ENCODE peak calls at places on chromosomes 4 and X, in four cellular contexts. One of them, this sample, is unnamed. For H3K79me2, the result is how much of the 10 kb centered on the place peaks cover.

GRCh38 chr4:128159967-128160366 is 98.9 kb downstream of the LARP1B start:
- DNase-seq in HepG2: no peak
- DNase-seq in K562: no peak
- DNase-seq in H1: no peak
- DNase-seq in this sample: peak

GRCh38 chr4:146124023-146124680 is 51.4 kb upstream of the LSM6 start:
- DNase-seq in HepG2: no peak
- DNase-seq in K562: no peak
- DNase-seq in H1: peak
- DNase-seq in this sample: no peak

GRCh38 chr4:40721730-40722171 is 28.0 kb upstream of the NSUN7 start:
- DNase-seq in HepG2: peak
- DNase-seq in K562: no peak
- DNase-seq in H1: no peak
- DNase-seq in this sample: no peak

GRCh38 chrX:18574591-18574990 is 97.3 kb downstream of the RS1 start:
- DNase-seq in HepG2: no peak
- DNase-seq in K562: no peak
- DNase-seq in H1: no peak
- DNase-seq in this sample: peak

GRCh38 chrX:5870238-5870637 is 358.4 kb downstream of the NLGN4X start:
- DNase-seq in HepG2: no peak
- DNase-seq in K562: no peak
- DNase-seq in H1: no peak
- DNase-seq in this sample: no peak

GRCh38 chr4:181939199-181939945 is 303.8 kb upstream of the TENM3 start:
- DNase-seq in HepG2: no peak
- DNase-seq in K562: no peak
- DNase-seq in H1: no peak
- DNase-seq in this sample: no peak

GRCh38 chr4:111602848-111603247 is 542.4 kb upstream of the FAM241A start:
- DNase-seq in HepG2: no peak
- DNase-seq in K562: no peak
- DNase-seq in H1: no peak
- DNase-seq in this sample: peak

GRCh38 chrX:14529288-14529989 is at the start of gene GLRA2:
- DNase-seq in HepG2: peak
- DNase-seq in K562: no peak
- DNase-seq in H1: peak
- DNase-seq in this sample: no peak

GRCh38 chr4:17554568-17554967 is 22.4 kb upstream of the LAP3 start:
- DNase-seq in HepG2: no peak
- DNase-seq in K562: no peak
- DNase-seq in H1: no peak
- DNase-seq in this sample: no peak

GRCh38 chr4:108018038-108018883 is 28.6 kb downstream of the HADH start:
- DNase-seq in HepG2: peak
- DNase-seq in K562: peak
- DNase-seq in H1: peak
- DNase-seq in this sample: peak

GRCh38 chr4:55127521-55127920 is 2.1 kb upstream of the KDR start:
- DNase-seq in HepG2: no peak
- DNase-seq in K562: no peak
- DNase-seq in H1: no peak
- DNase-seq in this sample: no peak

GRCh38 chr4:55125087-55125721 is at the start of gene KDR:
- DNase-seq in HepG2: no peak
- DNase-seq in K562: peak
- DNase-seq in H1: peak
- DNase-seq in this sample: peak

GRCh38 chr4:55127053-55127452 is 1.7 kb upstream of the KDR start:
- DNase-seq in HepG2: no peak
- DNase-seq in K562: no peak
- DNase-seq in H1: no peak
- DNase-seq in this sample: no peak

GRCh38 chr4:55124337-55125076 is 888 bp downstream of the KDR start:
- DNase-seq in HepG2: no peak
- DNase-seq in K562: no peak
- DNase-seq in H1: peak
- DNase-seq in this sample: peak

DNA sequence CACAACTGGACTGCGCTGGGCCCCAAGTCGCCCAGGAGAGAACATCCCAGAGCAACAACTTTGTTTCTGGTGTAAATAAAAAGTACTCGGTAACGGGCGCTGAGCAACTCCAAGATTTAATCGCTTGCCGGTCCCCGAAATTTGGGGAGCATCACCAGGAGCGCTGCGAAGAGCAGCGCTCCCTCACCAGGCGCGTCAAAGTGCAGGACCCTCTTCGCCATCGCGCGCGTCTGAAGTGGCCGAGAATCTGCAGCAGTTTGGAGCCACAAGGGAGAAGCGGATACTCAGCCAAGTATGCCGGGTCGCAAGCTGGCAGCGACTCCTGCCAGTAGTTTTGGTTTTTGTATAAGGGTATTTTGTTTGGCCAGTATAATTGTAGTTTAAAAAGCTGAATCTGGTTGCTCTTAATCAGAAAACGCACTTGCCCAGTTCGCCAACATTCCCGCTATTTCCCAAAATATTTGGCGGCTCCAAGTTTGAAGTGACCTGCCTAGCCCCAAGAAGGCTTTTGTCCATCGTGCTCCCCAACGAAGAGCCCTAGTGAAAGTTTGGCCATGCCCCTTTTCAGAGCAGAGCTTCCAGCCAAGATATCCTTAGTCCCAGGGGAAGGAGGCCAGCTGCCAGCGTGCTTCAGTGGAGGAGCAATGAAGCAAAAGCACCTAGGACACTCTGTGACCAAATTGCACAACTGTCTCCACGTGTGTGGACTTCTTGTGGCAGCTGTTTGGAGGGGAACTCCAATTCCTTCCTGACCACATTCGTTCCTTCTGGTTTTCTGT is 557 bp upstream of the KDR start:
- DNase-seq in HepG2: no peak
- DNase-seq in K562: no peak
- DNase-seq in H1: peak
- DNase-seq in this sample: peak
- TF ChIP-seq JUN in HepG2: no peak
- TF ChIP-seq JUN in K562: no peak
- TF ChIP-seq JUN in H1: no peak
- TF ChIP-seq JUN in this sample: no peak

GRCh38 chrX:37781808-37782207 is 1.9 kb downstream of the CYBB start:
- DNase-seq in HepG2: no peak
- DNase-seq in K562: no peak
- DNase-seq in H1: no peak
- DNase-seq in this sample: peak
- H3K79me2 ChIP-seq in HepG2: under half
- H3K79me2 ChIP-seq in K562: under half
- H3K79me2 ChIP-seq in H1: under half
- H3K79me2 ChIP-seq in this sample: under half

DNA sequence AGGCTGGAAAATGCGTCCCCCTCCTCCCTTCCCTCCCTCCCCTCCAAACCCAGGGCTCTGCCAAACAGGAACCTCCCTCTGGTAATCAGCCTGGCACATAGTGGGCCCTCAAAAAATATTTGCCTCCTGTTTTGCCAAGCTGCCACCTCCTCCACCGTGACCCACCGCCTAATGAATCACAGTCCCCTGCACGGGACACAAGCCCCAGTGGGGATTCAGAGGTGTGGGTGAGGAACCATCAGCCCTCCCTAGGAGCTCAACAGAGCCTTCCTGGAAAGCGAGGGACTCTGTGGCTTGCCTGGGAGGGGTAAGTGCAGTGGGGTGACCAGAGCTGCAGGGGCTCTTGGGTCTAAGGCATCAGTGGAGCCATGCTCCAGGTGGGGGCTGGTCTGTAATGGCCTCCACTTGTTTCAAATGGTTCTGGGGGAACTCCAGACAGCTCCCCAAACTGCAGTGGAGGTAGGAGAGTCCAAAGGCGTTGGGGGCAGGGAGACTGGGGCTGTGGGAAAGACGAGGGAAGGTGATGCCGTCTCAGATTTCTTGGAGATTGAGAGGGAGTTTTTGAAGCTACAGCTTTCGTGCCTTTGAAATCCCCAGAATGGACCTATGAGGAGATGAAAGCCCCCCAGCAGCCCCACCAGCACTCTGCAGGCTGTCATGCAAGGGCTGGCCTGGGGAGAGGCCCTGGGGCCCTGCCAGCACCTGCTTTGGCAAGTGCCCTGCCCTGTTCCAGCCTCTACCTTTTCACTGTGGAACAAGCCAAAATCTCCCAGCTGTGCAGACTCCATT is 1.0 kb upstream of the PPP2R2C start:
- DNase-seq in HepG2: no peak
- DNase-seq in K562: no peak
- DNase-seq in H1: peak
- DNase-seq in this sample: no peak
- TF ChIP-seq JUN in HepG2: no peak
- TF ChIP-seq JUN in K562: no peak
- TF ChIP-seq JUN in H1: no peak
- TF ChIP-seq JUN in this sample: no peak

DNA sequence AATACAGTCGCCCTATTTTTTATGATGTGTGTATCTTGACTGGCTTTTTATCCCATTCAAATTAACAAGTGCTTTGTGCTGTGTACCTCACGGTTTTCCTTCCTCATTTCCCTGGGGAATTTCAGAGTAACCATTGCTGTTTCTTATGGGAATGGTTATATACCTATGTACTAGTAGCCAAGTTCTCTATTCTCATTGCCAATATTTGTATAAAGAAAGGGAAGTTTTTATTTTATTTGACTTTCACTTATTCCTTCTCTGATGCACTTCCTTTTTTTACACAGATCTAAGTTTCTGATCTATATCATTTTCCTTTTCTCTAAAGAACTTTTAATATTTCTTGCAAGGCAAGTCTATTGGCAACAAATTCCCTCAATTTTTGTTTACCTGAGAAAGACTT is 181.3 kb downstream of the SOWAHB start:
- DNase-seq in HepG2: no peak
- DNase-seq in K562: no peak
- DNase-seq in H1: no peak
- DNase-seq in this sample: no peak
- H3K79me2 ChIP-seq in HepG2: under half
- H3K79me2 ChIP-seq in K562: under half
- H3K79me2 ChIP-seq in H1: under half
- H3K79me2 ChIP-seq in this sample: under half

GRCh38 chr4:8237256-8237989 is 32.1 kb upstream of the HTRA3 start:
- DNase-seq in HepG2: no peak
- DNase-seq in K562: no peak
- DNase-seq in H1: no peak
- DNase-seq in this sample: no peak
- TF ChIP-seq JUN in HepG2: no peak
- TF ChIP-seq JUN in K562: no peak
- TF ChIP-seq JUN in H1: no peak
- TF ChIP-seq JUN in this sample: no peak